ENCODE peak calls at places on chromosomes 13 and 19, in seven cellular contexts. H is fibroblast of lung, N is GM23338, V is HL-60, M is SK-N-SH, S is fibroblast of mammary gland, J is adrenal gland. U is an unnamed sample.

GRCh38 chr19:1076046-1076386 is 9.0 kb downstream of the ARHGAP45 start:
- DNase-seq in H (no peak), N (no peak), V (no peak), M (no peak), S (no peak), J (no peak), U (peak; percentile 13)

GRCh38 chr19:55549500-55550320 is 4.4 kb upstream of the SBK3 start:
- DNase-seq in H (peak; percentile 90), N (peak; percentile 83), V (no peak), M (no peak), S (peak; percentile 91), J (no peak), U (peak; percentile 71)

GRCh38 chr13:107438251-107438650 is 777.1 kb downstream of the LIG4 start:
- DNase-seq in H (peak; percentile 24), N (no peak), V (no peak), M (no peak), S (no peak), J (no peak), U (no peak)

GRCh38 chr13:24220086-24220703 is 59.7 kb downstream of the SPATA13 start:
- DNase-seq in H (peak; percentile 90), N (peak; percentile 93), V (no peak), M (peak; percentile 77), S (peak; percentile 89), J (peak; percentile 86), U (peak; percentile 88)

GRCh38 chr19:4528843-4529242 is 6.2 kb downstream of the PLIN5 start:
- DNase-seq in H (no peak), N (no peak), V (no peak), M (no peak), S (no peak), J (no peak), U (no peak)

GRCh38 chr13:99903140-99903539 is 68.4 kb downstream of the ZIC5 start:
- DNase-seq in H (no peak), N (no peak), V (no peak), M (no peak), S (no peak), J (no peak), U (no peak)

GRCh38 chr19:17035842-17036424 is 9.3 kb upstream of the CPAMD8 start:
- DNase-seq in H (no peak), N (no peak), V (peak; percentile 69), M (no peak), S (peak; percentile 9), J (peak; percentile 63), U (no peak)

GRCh38 chr19:19956431-19957075 is 55.8 kb downstream of the ZNF93 start:
- DNase-seq in H (no peak), N (peak; percentile 98), V (no peak), M (no peak), S (no peak), J (no peak), U (no peak)

GRCh38 chr13:46307554-46307953 is 79.5 kb downstream of the RUBCNL start:
- DNase-seq in H (no peak), N (no peak), V (peak; percentile 73), M (no peak), S (peak; percentile 7), J (no peak), U (no peak)

GRCh38 chr19:7833225-7834156 is 3.5 kb downstream of the EVI5L start:
- DNase-seq in H (peak; percentile 61), N (no peak), V (no peak), M (no peak), S (peak; percentile 89), J (peak; percentile 75), U (peak; percentile 80)

GRCh38 chr13:90365130-90365529 is 982.4 kb upstream of the MIR17HG start:
- DNase-seq in H (peak; percentile 47), N (no peak), V (no peak), M (no peak), S (peak; percentile 10), J (no peak), U (peak; percentile 13)

GRCh38 chr13:40273173-40274000 is 393.1 kb downstream of the FOXO1 start:
- DNase-seq in H (no peak), N (peak; percentile 3), V (no peak), M (no peak), S (no peak), J (no peak), U (no peak)

GRCh38 chr13:54210397-54211050 is 1181.9 kb downstream of the OLFM4 start:
- DNase-seq in H (no peak), N (no peak), V (no peak), M (no peak), S (no peak), J (no peak), U (no peak)

GRCh38 chr19:8321760-8322637 is 703 bp downstream of the RPS28 start:
- DNase-seq in H (no peak), N (no peak), V (no peak), M (no peak), S (no peak), J (no peak), U (no peak)

DNA sequence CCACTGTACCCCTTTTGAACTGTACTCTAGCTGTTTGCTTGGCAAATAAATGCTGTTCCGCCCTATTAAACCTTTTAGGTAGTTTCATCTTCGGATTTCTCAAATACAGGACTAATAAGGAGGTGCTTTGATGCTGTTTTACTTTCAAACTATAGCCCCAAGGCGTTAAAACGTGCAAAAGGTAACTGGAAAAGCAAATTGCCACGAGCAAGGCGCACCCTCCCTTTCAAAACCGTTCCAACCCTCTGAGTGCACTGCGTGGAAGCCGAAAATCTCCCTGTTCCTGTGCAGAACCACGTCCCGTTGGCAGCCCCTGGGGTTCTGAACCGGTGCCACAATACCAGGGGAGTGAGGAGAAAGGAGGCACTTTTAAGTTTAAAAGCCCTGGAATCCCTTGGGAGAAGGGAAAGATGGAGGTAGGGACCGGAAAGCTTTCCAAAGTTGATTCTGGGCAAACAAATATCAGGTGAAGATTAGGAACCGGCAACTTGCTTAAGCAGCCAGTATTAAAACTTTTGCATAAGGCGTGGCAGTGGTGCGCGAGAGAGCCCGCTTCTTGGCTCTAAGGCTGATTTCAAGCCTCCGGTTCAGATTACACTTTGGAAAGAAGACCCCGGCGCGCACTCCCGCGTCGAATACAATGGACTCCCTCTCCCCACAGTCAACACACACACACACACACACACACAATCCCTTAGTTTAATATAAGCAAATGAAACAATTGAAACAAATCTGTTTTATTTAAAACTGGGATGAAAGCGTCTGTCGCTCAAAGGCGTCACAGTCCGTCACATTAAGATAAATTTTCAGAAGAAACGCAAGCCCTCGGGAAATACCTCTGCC is 9.5 kb downstream of the POU4F1 start:
- DNase-seq in H (no peak), N (peak; percentile 87), V (no peak), M (no peak), S (no peak), J (no peak), U (no peak)
- TF ChIP-seq CTCF in H (no peak), N (no peak), V (no peak), M (no peak), S (no peak), J (no peak), U (no peak)

GRCh38 chr19:53879145-53880037 is 2.6 kb upstream of the PRKCG start:
- DNase-seq in H (peak; percentile 87), N (peak; percentile 98), V (no peak), M (peak; percentile 98), S (peak; percentile 77), J (peak; percentile 92), U (peak; percentile 87)
- H3K4me3 ChIP-seq in H (peak overlapping the region; percentile 78), N (peak overlapping the region; percentile 65), V (peak overlapping the region; percentile 66), M (peak overlapping the region; percentile 62), S (peak overlapping the region; percentile 59), J (peak overlapping the region; percentile 61), U (peak overlapping the region; percentile 59)

GRCh38 chr13:27448308-27448707 is 2.1 kb downstream of the MTIF3 start:
- DNase-seq in H (no peak), N (no peak), V (no peak), M (no peak), S (no peak), J (no peak), U (no peak)

GRCh38 chr13:27450921-27451461 is 627 bp upstream of the MTIF3 start:
- DNase-seq in H (peak; percentile 51), N (peak; percentile 64), V (no peak), M (peak; percentile 54), S (peak; percentile 64), J (peak; percentile 58), U (peak; percentile 66)

GRCh38 chr13:27446986-27447583 is 3.3 kb downstream of the MTIF3 start:
- DNase-seq in H (no peak), N (no peak), V (no peak), M (no peak), S (no peak), J (no peak), U (no peak)

GRCh38 chr13:27449081-27449603 is 1.2 kb downstream of the MTIF3 start:
- DNase-seq in H (no peak), N (peak; percentile 22), V (no peak), M (peak; percentile 30), S (no peak), J (no peak), U (no peak)

DNA sequence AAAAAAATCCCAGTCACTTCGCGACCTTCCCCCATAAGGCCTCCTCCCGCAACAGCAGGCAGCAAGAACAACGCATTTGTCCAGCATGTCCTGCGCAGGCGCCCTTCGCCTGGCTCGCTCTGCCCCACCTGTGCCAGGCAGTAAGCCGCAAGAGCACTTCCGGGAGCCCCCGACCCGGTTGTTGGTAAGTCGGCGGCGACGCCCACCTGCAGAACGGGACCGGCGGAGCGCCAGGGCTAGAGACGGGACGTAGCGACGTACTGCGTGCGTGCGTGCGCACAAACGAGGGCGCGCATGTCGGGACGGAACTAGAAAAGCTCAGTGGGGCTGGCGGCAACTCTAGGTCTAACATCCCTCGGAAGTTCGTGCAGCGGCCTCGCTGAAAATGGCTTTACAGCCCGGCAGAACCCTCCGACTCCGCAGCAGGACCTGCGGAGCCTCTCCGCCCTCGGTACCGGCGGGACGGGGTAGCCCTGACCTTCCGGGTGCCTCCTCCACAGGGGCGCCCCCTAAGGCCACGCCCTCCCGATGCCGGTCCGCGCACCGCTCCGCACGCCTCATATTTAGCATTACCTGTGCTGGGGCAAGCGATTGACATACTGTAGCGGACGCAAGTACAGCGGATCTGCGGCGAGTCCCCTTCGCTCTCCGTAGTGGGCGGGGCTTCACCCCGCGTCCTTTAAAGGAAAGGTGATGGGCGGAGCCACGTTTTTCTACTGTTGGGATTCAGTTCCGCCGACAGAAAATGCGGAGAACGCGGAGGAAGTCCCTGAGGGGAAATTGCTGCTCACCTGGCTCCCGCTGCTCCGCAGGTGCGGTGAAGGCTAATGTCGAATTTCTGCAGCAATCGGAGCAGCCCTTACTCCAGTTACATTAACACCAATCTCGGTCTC is at the start of gene MTIF3:
- DNase-seq in H (peak; percentile 90), N (peak; percentile 99), V (peak; percentile 87), M (peak; percentile 93), S (peak; percentile 83), J (peak; percentile 97), U (peak; percentile 91)
- TF ChIP-seq CTCF in H (no peak), N (no peak), V (no peak), M (no peak), S (no peak), J (no peak), U (no peak)

GRCh38 chr13:65054277-65054676 is 2175.9 kb downstream of the PCDH9 start:
- DNase-seq in H (no peak), N (no peak), V (no peak), M (no peak), S (no peak), J (no peak), U (no peak)
- H3K4me3 ChIP-seq in H (no peak overlapping the region), N (no peak overlapping the region), V (no peak overlapping the region), M (no peak overlapping the region), S (no peak overlapping the region), J (no peak overlapping the region), U (no peak overlapping the region)

DNA sequence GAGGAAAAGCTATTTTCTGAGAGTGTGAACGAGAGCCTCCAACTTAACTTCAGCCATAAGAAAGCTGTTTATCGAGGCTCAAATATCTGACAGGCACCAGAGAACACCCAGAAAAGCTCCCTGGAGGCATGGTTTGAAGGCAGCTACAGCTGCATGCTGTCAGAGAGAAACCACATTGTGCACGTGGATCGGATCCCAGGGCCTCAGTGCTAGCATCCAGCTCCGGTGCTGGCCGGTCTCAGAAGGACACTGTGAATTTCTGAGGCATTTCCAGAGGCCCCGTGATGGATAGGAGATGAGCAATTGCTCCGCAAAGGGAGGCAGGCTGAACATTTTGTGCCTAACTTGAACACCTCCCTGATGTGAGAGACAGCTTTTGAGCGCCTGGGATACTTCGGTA is 315.7 kb downstream of the FGF9 start:
- DNase-seq in H (peak; percentile 78), N (no peak), V (no peak), M (no peak), S (no peak), J (no peak), U (peak; percentile 63)
- TF ChIP-seq CTCF in H (no peak), N (no peak), V (no peak), M (no peak), S (no peak), J (no peak), U (no peak)